ENCODE peak calls at places on chromosomes 11 and 22, in seven cellular contexts. V is hypothalamus; W is hippocampal formation; P is psoas muscle; L is fibroblast of the aortic adventitia; X is HAP-1; I is CD4-positive, alpha-beta memory T cell. D is an unnamed sample.

GRCh38 chr11:20035701-20036601 is 124.3 kb downstream of the DBX1 start:
- DNase-seq in V (no peak), W (no peak), P (no peak), L (peak; percentile 81), X (no peak), I (no peak), D (no peak)

GRCh38 chr11:46338988-46339666 is 8.1 kb upstream of the DGKZ start:
- DNase-seq in V (no peak), W (no peak), P (peak; percentile 33), L (no peak), X (peak; percentile 85), I (no peak), D (peak; percentile 97)

GRCh38 chr11:42311504-42311903 is 852.1 kb upstream of the LRRC4C start:
- DNase-seq in V (no peak), W (no peak), P (no peak), L (no peak), X (no peak), I (no peak), D (no peak)

GRCh38 chr11:69965821-69966582 is 112.1 kb upstream of the ANO1 start:
- DNase-seq in V (no peak), W (no peak), P (no peak), L (no peak), X (no peak), I (no peak), D (no peak)

GRCh38 chr11:79007811-79008294 is 433.0 kb downstream of the TENM4 start:
- DNase-seq in V (no peak), W (no peak), P (no peak), L (no peak), X (no peak), I (no peak), D (no peak)

GRCh38 chr11:90512846-90513245 is 290.0 kb upstream of the CHORDC1 start:
- DNase-seq in V (no peak), W (no peak), P (no peak), L (no peak), X (no peak), I (no peak), D (no peak)

GRCh38 chr11:11569936-11570491 is 51.8 kb downstream of the GALNT18 start:
- DNase-seq in V (no peak), W (no peak), P (peak; percentile 58), L (peak; percentile 37), X (no peak), I (no peak), D (no peak)

GRCh38 chr22:24430431-24431308 is 3.3 kb downstream of the ADORA2A start:
- DNase-seq in V (no peak), W (no peak), P (no peak), L (no peak), X (no peak), I (no peak), D (no peak)

GRCh38 chr22:43378011-43378704 is 33.7 kb upstream of the MPPED1 start:
- DNase-seq in V (no peak), W (no peak), P (no peak), L (peak; percentile 30), X (no peak), I (no peak), D (no peak)

GRCh38 chr11:130217133-130217631 is 57.6 kb downstream of the ST14 start:
- DNase-seq in V (no peak), W (no peak), P (no peak), L (no peak), X (no peak), I (no peak), D (no peak)

GRCh38 chr11:100712618-100713017 is 25.5 kb downstream of the ARHGAP42 start:
- DNase-seq in V (no peak), W (no peak), P (no peak), L (no peak), X (no peak), I (no peak), D (no peak)

GRCh38 chr22:28015056-28015445 is 96.0 kb upstream of the PITPNB start:
- DNase-seq in V (no peak), W (no peak), P (no peak), L (no peak), X (no peak), I (no peak), D (no peak)

GRCh38 chr22:32558681-32559355 is 84.2 kb downstream of the FBXO7 start:
- DNase-seq in V (no peak), W (no peak), P (peak; percentile 85), L (peak; percentile 84), X (no peak), I (no peak), D (no peak)

GRCh38 chr11:16226245-16226644 is 130.1 kb downstream of the SOX6 start:
- DNase-seq in V (no peak), W (no peak), P (no peak), L (no peak), X (no peak), I (no peak), D (no peak)

GRCh38 chr11:76629133-76629852 is 41.3 kb downstream of the LRRC32 start:
- DNase-seq in V (no peak), W (no peak), P (peak; percentile 34), L (peak; percentile 76), X (no peak), I (no peak), D (no peak)

GRCh38 chr11:118295834-118296454 is 8.6 kb upstream of the CD3E start:
- DNase-seq in V (no peak), W (no peak), P (no peak), L (peak; percentile 14), X (no peak), I (peak; percentile 46), D (peak; percentile 72)

GRCh38 chr22:49583886-49584505 is 243.7 kb downstream of the BRD1 start:
- DNase-seq in V (no peak), W (no peak), P (no peak), L (no peak), X (no peak), I (no peak), D (no peak)

GRCh38 chr22:43236401-43237166 is 49.6 kb upstream of the TTLL12 start:
- DNase-seq in V (no peak), W (no peak), P (peak; percentile 43), L (no peak), X (no peak), I (no peak), D (no peak)

GRCh38 chr11:17683378-17684161 is 35.8 kb upstream of the MYOD1 start:
- DNase-seq in V (no peak), W (no peak), P (peak; percentile 71), L (peak; percentile 77), X (no peak), I (no peak), D (no peak)

GRCh38 chr22:23072035-23072910 is 2.0 kb downstream of the GNAZ start:
- DNase-seq in V (no peak), W (no peak), P (peak; percentile 4), L (no peak), X (no peak), I (no peak), D (no peak)

GRCh38 chr11:45457649-45458048 is 171.5 kb upstream of the SYT13 start:
- DNase-seq in V (no peak), W (no peak), P (no peak), L (peak; percentile 88), X (no peak), I (no peak), D (no peak)

GRCh38 chr22:35903571-35904331 is 124.9 kb downstream of the RBFOX2 start:
- DNase-seq in V (no peak), W (no peak), P (no peak), L (no peak), X (no peak), I (no peak), D (no peak)

GRCh38 chr11:3712274-3712673 is 41.1 kb upstream of the CHRNA10 start:
- DNase-seq in V (no peak), W (no peak), P (no peak), L (no peak), X (no peak), I (no peak), D (no peak)

GRCh38 chr11:117459979-117460300 is 132.3 kb downstream of the CEP164 start:
- DNase-seq in V (no peak), W (no peak), P (no peak), L (no peak), X (no peak), I (no peak), D (no peak)

GRCh38 chr22:37496651-37497599 is 10.7 kb upstream of the MFNG start:
- DNase-seq in V (no peak), W (no peak), P (no peak), L (peak; percentile 86), X (no peak), I (no peak), D (peak; percentile 76)

GRCh38 chr11:102306817-102307814 is 10.2 kb upstream of the BIRC3 start:
- DNase-seq in V (no peak), W (no peak), P (no peak), L (no peak), X (no peak), I (peak; percentile 76), D (no peak)

GRCh38 chr11:128814856-128815705 is 52.0 kb downstream of the KCNJ1 start:
- DNase-seq in V (no peak), W (no peak), P (peak; percentile 56), L (peak; percentile 84), X (peak; percentile 20), I (no peak), D (peak; percentile 98)

GRCh38 chr22:42307806-42308563 is 37.5 kb upstream of the TCF20 start:
- DNase-seq in V (no peak), W (no peak), P (no peak), L (no peak), X (no peak), I (no peak), D (no peak)

GRCh38 chr22:46815132-46815531 is 52.7 kb downstream of the TBC1D22A start:
- DNase-seq in V (no peak), W (no peak), P (no peak), L (no peak), X (no peak), I (no peak), D (no peak)

GRCh38 chr11:134412508-134413333 is 679 bp upstream of the B3GAT1 start:
- DNase-seq in V (peak; percentile 91), W (peak; percentile 94), P (no peak), L (no peak), X (peak; percentile 6), I (peak; percentile 13), D (peak; percentile 81)

GRCh38 chr11:67302571-67303131 is 679 bp upstream of the SSH3 start:
- DNase-seq in V (no peak), W (no peak), P (no peak), L (no peak), X (no peak), I (no peak), D (peak; percentile 85)

GRCh38 chr11:113022267-113022666 is 61.0 kb downstream of the NCAM1 start:
- DNase-seq in V (no peak), W (no peak), P (no peak), L (no peak), X (no peak), I (no peak), D (no peak)

GRCh38 chr11:102831128-102831708 is 12.2 kb downstream of the MMP3 start:
- DNase-seq in V (no peak), W (no peak), P (peak; percentile 43), L (peak; percentile 55), X (no peak), I (no peak), D (peak; percentile 78)

D was measured in GM23338.